ENCODE peak calls at places on chromosomes 6 and 20, in seven cellular contexts. P is EL; O is activated T-cell treated with anti-CD3 and anti-CD28 coated beads, Interleukin-2, amount 50 U/mL, for 1 hour; A is CD8-positive, alpha-beta memory T cell; J is astrocyte of the spinal cord; F is lung; Z is BJ. B is an unnamed sample.

GRCh38 chr6:74578339-74578738 is 627.5 kb downstream of the COL12A1 start:
- DNase-seq in A (no peak), J (peak; percentile 84), O (no peak), P (peak; percentile 49), F (no peak), Z (peak; percentile 77), B (no peak)

GRCh38 chr20:62927128-62927705 is 912 bp upstream of the DIDO1 start:
- DNase-seq in O (no peak), F (no peak), Z (no peak), P (no peak), A (no peak), J (no peak), B (peak; percentile 32)

GRCh38 chr6:35052694-35053565 is 88.2 kb downstream of the TCP11 start:
- DNase-seq in P (no peak), A (no peak), O (no peak), F (no peak), Z (no peak), J (peak; percentile 35), B (no peak)

GRCh38 chr6:109963598-109964170 is 14.4 kb upstream of the GPR6 start:
- DNase-seq in F (no peak), J (no peak), Z (no peak), P (no peak), A (no peak), O (no peak), B (no peak)

GRCh38 chr6:148186916-148187315 is 155.7 kb upstream of the SASH1 start:
- DNase-seq in F (no peak), P (no peak), A (no peak), J (no peak), Z (no peak), O (no peak), B (no peak)

GRCh38 chr6:122170274-122170673 is 229.2 kb upstream of the HSF2 start:
- DNase-seq in F (no peak), Z (no peak), P (no peak), A (no peak), O (no peak), J (no peak), B (no peak)

GRCh38 chr20:37692447-37693166 is 1.2 kb upstream of the CTNNBL1 start:
- DNase-seq in Z (no peak), A (no peak), F (no peak), P (no peak), O (no peak), J (no peak), B (no peak)

GRCh38 chr20:8005033-8005432 is 14.5 kb downstream of the TMX4 start:
- DNase-seq in Z (no peak), J (no peak), F (no peak), A (no peak), P (no peak), O (no peak), B (no peak)

GRCh38 chr20:22001886-22002285 is 296.4 kb downstream of the PAX1 start:
- DNase-seq in A (no peak), F (no peak), P (no peak), Z (no peak), J (no peak), O (no peak), B (no peak)

GRCh38 chr20:11845311-11845710 is 72.4 kb upstream of the BTBD3 start:
- DNase-seq in O (no peak), Z (no peak), P (peak; percentile 62), F (no peak), A (no peak), J (peak; percentile 17), B (no peak)

GRCh38 chr6:5302995-5303622 is 41.8 kb downstream of the FARS2 start:
- DNase-seq in J (peak; percentile 30), P (no peak), A (peak; percentile 52), F (peak; percentile 39), O (peak; percentile 55), Z (no peak), B (peak; percentile 40)

GRCh38 chr6:107132330-107132954 is 17.1 kb upstream of the BEND3 start:
- DNase-seq in A (no peak), Z (no peak), O (peak; percentile 26), F (no peak), J (peak; percentile 34), P (peak; percentile 29), B (no peak)

GRCh38 chr6:54801669-54802068 is 44.9 kb upstream of the FAM83B start:
- DNase-seq in O (no peak), P (peak; percentile 81), Z (peak; percentile 50), J (peak; percentile 83), A (no peak), F (no peak), B (no peak)

GRCh38 chr20:51542894-51543788 is 622 bp upstream of the NFATC2 start:
- DNase-seq in F (no peak), P (no peak), Z (no peak), O (no peak), J (no peak), A (no peak), B (no peak)

GRCh38 chr6:153123801-153124200 is 7.3 kb downstream of the RGS17 start:
- DNase-seq in F (no peak), Z (no peak), J (no peak), A (no peak), O (no peak), P (no peak), B (no peak)

GRCh38 chr6:126716826-126717514 is 377.1 kb downstream of the CENPW start:
- DNase-seq in F (no peak), P (no peak), O (no peak), A (no peak), Z (no peak), J (no peak), B (no peak)

B was measured in activated naive CD8-positive, alpha-beta T cell treated with anti-CD3 and anti-CD28 coated beads, Interleukin-2, amount 10 ng/mL, durations not matched to agents 7 days and 5 days.